ENCODE peak calls at places on chromosome 16, in four cellular contexts. X is astrocyte of the hippocampus; F is mucosa of descending colon; P is effector CD4-positive, alpha-beta T cell. C is an unnamed sample.

GRCh38 chr16:89574681-89575246 is 794 bp upstream of the CPNE7 start:
- DNase-seq in X (peak), P (peak), F (peak), C (peak)

GRCh38 chr16:73217654-73218053 is 169.7 kb upstream of the ZFHX3 start:
- DNase-seq in X (no peak), F (no peak), P (no peak), C (no peak)

GRCh38 chr16:4687416-4687815 is 5.9 kb upstream of the NUDT16L1 start:
- DNase-seq in P (no peak), F (no peak), X (no peak), C (no peak)

GRCh38 chr16:77897038-77897437 is 108.7 kb downstream of the VAT1L start:
- DNase-seq in X (no peak), P (no peak), F (no peak), C (no peak)

GRCh38 chr16:10750793-10751192 is 7.2 kb downstream of the NUBP1 start:
- DNase-seq in P (no peak), F (no peak), X (no peak), C (no peak)

GRCh38 chr16:23207485-23207884 is 24.9 kb downstream of the SCNN1G start:
- DNase-seq in P (no peak), X (no peak), F (no peak), C (no peak)

GRCh38 chr16:8660841-8661301 is 13.5 kb upstream of the ABAT start:
- DNase-seq in X (peak), F (peak), P (peak), C (peak)

GRCh38 chr16:56302506-56302905 is 111.2 kb downstream of the GNAO1 start:
- DNase-seq in X (no peak), F (no peak), P (no peak), C (no peak)

GRCh38 chr16:1791256-1791942 is 2.1 kb downstream of the IGFALS start:
- DNase-seq in P (no peak), X (no peak), F (no peak), C (no peak)

GRCh38 chr16:15807603-15808009 is 49.2 kb downstream of the MYH11 start:
- DNase-seq in F (no peak), X (peak), P (no peak), C (no peak)

GRCh38 chr16:280005-280421 is 378 bp upstream of the ARHGDIG start:
- DNase-seq in F (peak), X (no peak), P (no peak), C (no peak)

GRCh38 chr16:51243836-51244483 is 92.9 kb upstream of the SALL1 start:
- DNase-seq in F (no peak), P (no peak), X (peak), C (no peak)

GRCh38 chr16:77951788-77952187 is 70.6 kb upstream of the CLEC3A start:
- DNase-seq in X (peak), F (no peak), P (no peak), C (no peak)

GRCh38 chr16:50581830-50582229 is 33.6 kb downstream of the NKD1 start:
- DNase-seq in P (no peak), F (no peak), X (peak), C (no peak)

GRCh38 chr16:66927012-66927436 is 1.7 kb upstream of the RRAD start:
- DNase-seq in F (no peak), P (no peak), X (peak), C (no peak)

GRCh38 chr16:24988137-24988535 is 27.0 kb downstream of the ARHGAP17 start:
- DNase-seq in P (no peak), F (no peak), X (no peak), C (no peak)

GRCh38 chr16:383326-384020 is 1.7 kb upstream of the PGAP6 start:
- DNase-seq in F (peak), P (peak), X (no peak), C (peak)

GRCh38 chr16:27852116-27852515 is 211.4 kb downstream of the GSG1L start:
- DNase-seq in P (no peak), F (no peak), X (no peak), C (no peak)

GRCh38 chr16:21167360-21167759 is 8.9 kb downstream of the LDAF1 start:
- DNase-seq in F (no peak), X (peak), P (no peak), C (no peak)

GRCh38 chr16:50068550-50068949 is 2.8 kb downstream of the HEATR3 start:
- DNase-seq in X (no peak), F (no peak), P (no peak), C (no peak)

GRCh38 chr16:6335072-6335471 is 997.6 kb upstream of the RBFOX1 start:
- DNase-seq in F (no peak), P (no peak), X (no peak), C (no peak)

GRCh38 chr16:86351041-86351784 is 159.1 kb upstream of the FOXF1 start:
- DNase-seq in P (no peak), F (no peak), X (no peak), C (no peak)

GRCh38 chr16:2003827-2004641 is 5.6 kb downstream of the ZNF598 start:
- DNase-seq in X (peak), P (peak), F (peak), C (peak)

GRCh38 chr16:89145406-89146161 is 26.0 kb upstream of the CDH15 start:
- DNase-seq in F (peak), X (no peak), P (no peak), C (no peak)

GRCh38 chr16:72932050-72932449 is 115.9 kb downstream of the ZFHX3 start:
- DNase-seq in P (no peak), F (no peak), X (no peak), C (no peak)

GRCh38 chr16:72561-73537 is at the start of gene RHBDF1:
- DNase-seq in P (no peak), F (peak), X (peak), C (no peak)

GRCh38 chr16:2009302-2009711 is 314 bp downstream of the ZNF598 start:
- DNase-seq in X (no peak), F (peak), P (no peak), C (no peak)

GRCh38 chr16:85659336-85659735 is 29.4 kb downstream of the GINS2 start:
- DNase-seq in F (peak), P (no peak), X (no peak), C (no peak)

GRCh38 chr16:58513874-58514273 is 1.4 kb upstream of the SETD6 start:
- DNase-seq in F (no peak), P (no peak), X (peak), C (no peak)

GRCh38 chr16:69522732-69523404 is 42.9 kb upstream of the NFAT5 start:
- DNase-seq in P (no peak), X (no peak), F (no peak), C (no peak)

GRCh38 chr16:65737831-65738230 is 616.0 kb upstream of the CDH11 start:
- DNase-seq in F (no peak), X (no peak), P (no peak), C (no peak)

GRCh38 chr16:27432600-27432957 is 30.6 kb downstream of the IL21R start:
- DNase-seq in X (peak), P (no peak), F (no peak), C (no peak)

GRCh38 chr16:50046853-50047252 is 18.9 kb upstream of the HEATR3 start:
- DNase-seq in P (no peak), X (no peak), F (no peak), C (no peak)

GRCh38 chr16:72247821-72248253 is 75.9 kb upstream of the PMFBP1 start:
- DNase-seq in F (no peak), P (no peak), X (peak), C (no peak)

GRCh38 chr16:28189237-28189636 is 22.5 kb downstream of the XPO6 start:
- DNase-seq in F (no peak), P (no peak), X (no peak), C (no peak)

C was measured in naive thymus-derived CD8-positive, alpha-beta T cell.